ENCODE peak calls at places on chromosomes 13 and 19, in five cellular contexts. One of them, this sample, is unnamed.

GRCh38 chr13:27868639-27869435 is 51.0 kb upstream of the PDX1 start:
- DNase-seq in left cardiac atrium: no peak
- DNase-seq in iris pigment epithelial cell: peak
- DNase-seq in coronary artery: no peak
- DNase-seq in NCI-H1105: no peak
- DNase-seq in this sample: no peak

GRCh38 chr13:77026255-77026782 is 640 bp downstream of the FBXL3 start:
- DNase-seq in coronary artery: peak
- DNase-seq in NCI-H1105: peak
- DNase-seq in iris pigment epithelial cell: peak
- DNase-seq in left cardiac atrium: peak
- DNase-seq in this sample: no peak

GRCh38 chr19:35459414-35460082 is 11.5 kb downstream of the FFAR2 start:
- DNase-seq in left cardiac atrium: peak
- DNase-seq in NCI-H1105: no peak
- DNase-seq in iris pigment epithelial cell: peak
- DNase-seq in coronary artery: no peak
- DNase-seq in this sample: no peak

GRCh38 chr13:95267662-95268369 is 33.4 kb downstream of the ABCC4 start:
- DNase-seq in coronary artery: no peak
- DNase-seq in iris pigment epithelial cell: peak
- DNase-seq in left cardiac atrium: no peak
- DNase-seq in NCI-H1105: no peak
- DNase-seq in this sample: no peak

GRCh38 chr19:34662919-34663318 is 14.0 kb downstream of the SCGB2B2 start:
- DNase-seq in left cardiac atrium: no peak
- DNase-seq in iris pigment epithelial cell: peak
- DNase-seq in coronary artery: no peak
- DNase-seq in NCI-H1105: no peak
- DNase-seq in this sample: peak

GRCh38 chr13:94674609-94675348 is 37.6 kb downstream of the SOX21 start:
- DNase-seq in iris pigment epithelial cell: peak
- DNase-seq in NCI-H1105: peak
- DNase-seq in coronary artery: no peak
- DNase-seq in left cardiac atrium: peak
- DNase-seq in this sample: peak

GRCh38 chr13:71906438-71906837 is 39.4 kb upstream of the DACH1 start:
- DNase-seq in coronary artery: no peak
- DNase-seq in iris pigment epithelial cell: no peak
- DNase-seq in NCI-H1105: no peak
- DNase-seq in left cardiac atrium: no peak
- DNase-seq in this sample: no peak

GRCh38 chr13:41597348-41598041 is 140.1 kb downstream of the RGCC start:
- DNase-seq in left cardiac atrium: no peak
- DNase-seq in iris pigment epithelial cell: peak
- DNase-seq in coronary artery: no peak
- DNase-seq in NCI-H1105: no peak
- DNase-seq in this sample: no peak

GRCh38 chr19:3323026-3323425 is 43.4 kb upstream of the NFIC start:
- DNase-seq in left cardiac atrium: no peak
- DNase-seq in iris pigment epithelial cell: no peak
- DNase-seq in NCI-H1105: no peak
- DNase-seq in coronary artery: no peak
- DNase-seq in this sample: no peak

GRCh38 chr19:35868172-35868822 is at the start of gene APLP1:
- DNase-seq in coronary artery: no peak
- DNase-seq in left cardiac atrium: peak
- DNase-seq in iris pigment epithelial cell: peak
- DNase-seq in NCI-H1105: peak
- DNase-seq in this sample: peak

GRCh38 chr13:101218484-101218883 is 197.8 kb downstream of the NALCN start:
- DNase-seq in coronary artery: no peak
- DNase-seq in iris pigment epithelial cell: peak
- DNase-seq in NCI-H1105: no peak
- DNase-seq in left cardiac atrium: no peak
- DNase-seq in this sample: no peak

GRCh38 chr13:101576452-101576851 is 124.0 kb downstream of the ITGBL1 start:
- DNase-seq in left cardiac atrium: no peak
- DNase-seq in coronary artery: no peak
- DNase-seq in NCI-H1105: no peak
- DNase-seq in iris pigment epithelial cell: peak
- DNase-seq in this sample: no peak

GRCh38 chr19:8610041-8610927 is at the start of gene ADAMTS10:
- DNase-seq in coronary artery: no peak
- DNase-seq in left cardiac atrium: peak
- DNase-seq in iris pigment epithelial cell: peak
- DNase-seq in NCI-H1105: no peak
- DNase-seq in this sample: no peak

GRCh38 chr19:46288896-46289588 is 7.8 kb upstream of the HIF3A start:
- DNase-seq in NCI-H1105: no peak
- DNase-seq in iris pigment epithelial cell: peak
- DNase-seq in coronary artery: no peak
- DNase-seq in left cardiac atrium: peak
- DNase-seq in this sample: no peak

GRCh38 chr13:52707375-52707774 is 32.2 kb downstream of the CNMD start:
- DNase-seq in coronary artery: no peak
- DNase-seq in NCI-H1105: no peak
- DNase-seq in iris pigment epithelial cell: peak
- DNase-seq in left cardiac atrium: no peak
- DNase-seq in this sample: peak

GRCh38 chr19:56477429-56478338 is 539 bp upstream of the ZNF667 start:
- DNase-seq in left cardiac atrium: peak
- DNase-seq in coronary artery: peak
- DNase-seq in NCI-H1105: no peak
- DNase-seq in iris pigment epithelial cell: peak
- DNase-seq in this sample: no peak

GRCh38 chr19:8573316-8573715 is 3.9 kb downstream of the MYO1F start:
- DNase-seq in left cardiac atrium: no peak
- DNase-seq in coronary artery: no peak
- DNase-seq in NCI-H1105: no peak
- DNase-seq in iris pigment epithelial cell: no peak
- DNase-seq in this sample: no peak

GRCh38 chr13:65260938-65261880 is 1968.9 kb downstream of the PCDH9 start:
- DNase-seq in iris pigment epithelial cell: peak
- DNase-seq in left cardiac atrium: no peak
- DNase-seq in coronary artery: no peak
- DNase-seq in NCI-H1105: no peak
- DNase-seq in this sample: no peak

GRCh38 chr19:5485286-5485636 is 30.0 kb downstream of the ZNRF4 start:
- DNase-seq in coronary artery: no peak
- DNase-seq in iris pigment epithelial cell: no peak
- DNase-seq in NCI-H1105: no peak
- DNase-seq in left cardiac atrium: no peak
- DNase-seq in this sample: no peak

GRCh38 chr13:113275387-113275786 is 21.7 kb upstream of the LAMP1 start:
- DNase-seq in coronary artery: no peak
- DNase-seq in iris pigment epithelial cell: peak
- DNase-seq in left cardiac atrium: no peak
- DNase-seq in NCI-H1105: peak
- DNase-seq in this sample: peak

GRCh38 chr19:17888260-17888659 is 16.5 kb downstream of the SLC5A5 start:
- DNase-seq in coronary artery: no peak
- DNase-seq in left cardiac atrium: no peak
- DNase-seq in iris pigment epithelial cell: no peak
- DNase-seq in NCI-H1105: no peak
- DNase-seq in this sample: no peak

GRCh38 chr13:71865858-71866172 is 1.2 kb downstream of the DACH1 start:
- DNase-seq in NCI-H1105: no peak
- DNase-seq in coronary artery: no peak
- DNase-seq in iris pigment epithelial cell: peak
- DNase-seq in left cardiac atrium: peak
- DNase-seq in this sample: no peak

GRCh38 chr19:7930765-7931164 is 4.8 kb upstream of the CTXN1 start:
- DNase-seq in NCI-H1105: no peak
- DNase-seq in left cardiac atrium: no peak
- DNase-seq in coronary artery: no peak
- DNase-seq in iris pigment epithelial cell: no peak
- DNase-seq in this sample: no peak

GRCh38 chr13:42602910-42603309 is 29.0 kb downstream of the TNFSF11 start:
- DNase-seq in NCI-H1105: no peak
- DNase-seq in coronary artery: no peak
- DNase-seq in left cardiac atrium: no peak
- DNase-seq in iris pigment epithelial cell: no peak
- DNase-seq in this sample: no peak

GRCh38 chr13:82305588-82305987 is 1576.7 kb downstream of the SLITRK1 start:
- DNase-seq in left cardiac atrium: no peak
- DNase-seq in iris pigment epithelial cell: no peak
- DNase-seq in coronary artery: no peak
- DNase-seq in NCI-H1105: no peak
- DNase-seq in this sample: no peak